ENCODE peak calls at places on chromosomes 16 and 17, in five cellular contexts. One of them, this sample, is unnamed.

GRCh38 chr16:1815461-1815860 is 11.2 kb downstream of the HAGH start:
- DNase-seq in mesenchymal stem cell: peak; percentile 79
- DNase-seq in mesendoderm: no peak
- DNase-seq in IMR-90: no peak
- DNase-seq in H9: no peak
- DNase-seq in this sample: no peak

GRCh38 chr17:74296548-74296936 is 22.5 kb downstream of the DNAI2 start:
- DNase-seq in mesenchymal stem cell: peak; percentile 28
- DNase-seq in mesendoderm: peak; percentile 94
- DNase-seq in IMR-90: peak; percentile 38
- DNase-seq in H9: peak; percentile 76
- DNase-seq in this sample: peak; percentile 47

GRCh38 chr17:35448214-35448898 is at the start of gene SLFN13:
- DNase-seq in mesenchymal stem cell: peak; percentile 24
- DNase-seq in H9: peak; percentile 94
- DNase-seq in mesendoderm: peak; percentile 97
- DNase-seq in IMR-90: peak; percentile 64
- DNase-seq in this sample: peak; percentile 58

GRCh38 chr16:74487634-74488495 is 66.6 kb upstream of the CLEC18B start:
- DNase-seq in mesenchymal stem cell: no peak
- DNase-seq in H9: no peak
- DNase-seq in IMR-90: no peak
- DNase-seq in mesendoderm: peak; percentile 41
- DNase-seq in this sample: no peak

GRCh38 chr17:76805319-76805718 is 62.9 kb upstream of the MGAT5B start:
- DNase-seq in mesenchymal stem cell: peak; percentile 20
- DNase-seq in H9: no peak
- DNase-seq in IMR-90: peak; percentile 34
- DNase-seq in mesendoderm: no peak
- DNase-seq in this sample: no peak

GRCh38 chr17:2946130-2946529 is 117.3 kb downstream of the OR1D5 start:
- DNase-seq in IMR-90: no peak
- DNase-seq in mesendoderm: no peak
- DNase-seq in mesenchymal stem cell: no peak
- DNase-seq in H9: no peak
- DNase-seq in this sample: no peak

GRCh38 chr16:17538942-17539341 is 68.2 kb upstream of the XYLT1 start:
- DNase-seq in mesendoderm: no peak
- DNase-seq in mesenchymal stem cell: no peak
- DNase-seq in H9: no peak
- DNase-seq in IMR-90: peak; percentile 72
- DNase-seq in this sample: no peak

GRCh38 chr17:28541439-28541838 is 11.0 kb downstream of the UNC119 start:
- DNase-seq in mesendoderm: no peak
- DNase-seq in mesenchymal stem cell: no peak
- DNase-seq in IMR-90: no peak
- DNase-seq in H9: no peak
- DNase-seq in this sample: no peak

GRCh38 chr17:40485851-40486512 is 15.4 kb downstream of the TNS4 start:
- DNase-seq in IMR-90: peak; percentile 100
- DNase-seq in H9: no peak
- DNase-seq in mesendoderm: peak; percentile 80
- DNase-seq in mesenchymal stem cell: peak; percentile 100
- DNase-seq in this sample: no peak

GRCh38 chr16:48450367-48450766 is 65.2 kb upstream of the SIAH1 start:
- DNase-seq in H9: no peak
- DNase-seq in mesenchymal stem cell: no peak
- DNase-seq in mesendoderm: no peak
- DNase-seq in IMR-90: peak; percentile 36
- DNase-seq in this sample: no peak

GRCh38 chr17:50511058-50511457 is 2.8 kb downstream of the MYCBPAP start:
- DNase-seq in mesenchymal stem cell: peak; percentile 82
- DNase-seq in IMR-90: peak; percentile 50
- DNase-seq in mesendoderm: peak; percentile 35
- DNase-seq in H9: no peak
- DNase-seq in this sample: no peak

GRCh38 chr16:65702707-65703402 is 581.0 kb upstream of the CDH11 start:
- DNase-seq in mesenchymal stem cell: no peak
- DNase-seq in mesendoderm: peak; percentile 32
- DNase-seq in IMR-90: no peak
- DNase-seq in H9: no peak
- DNase-seq in this sample: no peak

DNA sequence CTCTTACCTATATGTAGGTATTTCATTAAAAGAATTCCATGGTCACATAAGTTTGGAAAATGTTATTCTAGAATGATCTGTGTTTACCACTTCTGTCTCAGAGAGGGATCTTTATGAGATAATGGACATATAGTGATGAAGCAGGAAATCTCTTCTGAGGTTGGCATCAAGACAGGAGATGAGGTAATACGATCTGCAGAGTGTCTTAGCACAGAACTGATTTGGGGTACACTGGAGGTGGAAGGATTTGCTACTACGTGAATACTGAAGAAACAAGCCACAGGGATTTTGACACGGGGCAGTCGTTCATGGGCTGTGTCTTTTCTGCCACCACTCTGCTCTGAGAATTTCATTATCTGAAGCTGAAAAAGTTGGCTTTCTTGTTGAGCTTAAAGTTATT is 5.5 kb downstream of the CBFB start:
- DNase-seq in mesendoderm: no peak
- DNase-seq in mesenchymal stem cell: no peak
- DNase-seq in IMR-90: peak; percentile 66
- DNase-seq in H9: no peak
- DNase-seq in this sample: no peak
- H3K23ac ChIP-seq in mesendoderm: no peak overlapping the region
- H3K23ac ChIP-seq in mesenchymal stem cell: no peak overlapping the region
- H3K23ac ChIP-seq in IMR-90: peak overlapping the region; percentile 62
- H3K23ac ChIP-seq in H9: no peak overlapping the region
- H3K23ac ChIP-seq in this sample: no peak overlapping the region

GRCh38 chr16:85952197-85952596 is 53.2 kb downstream of the IRF8 start:
- DNase-seq in mesendoderm: no peak
- DNase-seq in mesenchymal stem cell: no peak
- DNase-seq in IMR-90: no peak
- DNase-seq in H9: no peak
- DNase-seq in this sample: no peak
- H2AK5ac ChIP-seq in mesendoderm: no peak overlapping the region
- H2AK5ac ChIP-seq in mesenchymal stem cell: no peak overlapping the region
- H2AK5ac ChIP-seq in IMR-90: no peak overlapping the region
- H2AK5ac ChIP-seq in H9: no peak overlapping the region
- H2AK5ac ChIP-seq in this sample: no peak overlapping the region

GRCh38 chr16:84514295-84514873 is 9.9 kb upstream of the MEAK7 start:
- DNase-seq in mesendoderm: no peak
- DNase-seq in mesenchymal stem cell: no peak
- DNase-seq in H9: no peak
- DNase-seq in IMR-90: no peak
- DNase-seq in this sample: no peak

GRCh38 chr16:84511180-84511800 is 6.8 kb upstream of the MEAK7 start:
- DNase-seq in mesendoderm: peak; percentile 89
- DNase-seq in H9: peak; percentile 84
- DNase-seq in IMR-90: peak; percentile 86
- DNase-seq in mesenchymal stem cell: peak; percentile 83
- DNase-seq in this sample: peak; percentile 81

GRCh38 chr16:84514874-84515835 is 10.7 kb upstream of the MEAK7 start:
- DNase-seq in IMR-90: no peak
- DNase-seq in mesenchymal stem cell: no peak
- DNase-seq in mesendoderm: no peak
- DNase-seq in H9: no peak
- DNase-seq in this sample: no peak

GRCh38 chr16:84511821-84512220 is 7.4 kb upstream of the MEAK7 start:
- DNase-seq in mesendoderm: no peak
- DNase-seq in mesenchymal stem cell: no peak
- DNase-seq in IMR-90: no peak
- DNase-seq in H9: no peak
- DNase-seq in this sample: no peak

DNA sequence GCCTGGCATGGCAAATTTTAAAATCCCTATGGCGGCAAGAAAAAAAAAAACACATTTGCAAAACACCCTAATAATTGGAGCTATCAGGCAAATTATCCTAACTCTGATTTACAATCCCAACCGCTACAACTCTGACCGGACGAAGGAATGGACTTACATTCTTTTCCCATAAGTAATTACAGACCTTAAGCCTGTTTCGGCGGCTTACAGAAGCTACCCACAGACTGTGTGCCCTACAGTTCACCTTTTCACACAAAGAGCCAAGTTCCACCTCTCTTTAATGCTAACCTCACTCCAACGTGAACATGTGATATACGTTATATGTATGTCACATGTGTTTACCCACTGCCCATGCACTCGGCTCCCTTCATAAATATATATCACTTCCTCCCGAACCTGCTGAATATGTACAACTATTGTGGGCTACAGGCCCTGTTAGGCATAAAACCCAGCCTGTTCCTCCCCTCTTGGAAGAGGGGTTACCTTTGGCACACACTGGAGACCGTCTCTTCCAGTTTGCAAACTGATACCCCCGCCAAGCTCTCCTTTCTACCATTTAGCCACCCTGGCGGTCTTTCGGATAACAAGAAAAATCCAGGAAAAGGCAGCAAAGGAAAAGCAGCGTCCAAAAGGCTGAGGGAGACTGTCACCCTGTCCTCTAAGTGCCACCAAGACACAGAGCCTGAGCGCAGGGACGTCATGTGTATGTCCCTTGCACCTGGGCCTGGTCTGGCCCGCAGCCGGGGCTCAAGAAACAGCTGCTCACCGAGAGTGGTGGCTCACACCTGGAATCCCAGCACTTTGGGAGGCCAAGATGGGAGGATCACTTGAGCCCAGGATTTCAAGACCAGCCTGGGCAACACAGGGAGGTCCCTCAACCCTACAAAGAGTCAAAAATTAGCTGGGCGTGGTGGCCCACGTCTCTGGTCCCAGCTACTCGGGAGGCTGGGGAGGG is 8.9 kb upstream of the MEAK7 start:
- DNase-seq in H9: no peak
- DNase-seq in mesendoderm: no peak
- DNase-seq in mesenchymal stem cell: peak; percentile 73
- DNase-seq in IMR-90: peak; percentile 80
- DNase-seq in this sample: no peak
- H2BK120ac ChIP-seq in H9: no peak overlapping the region
- H2BK120ac ChIP-seq in mesendoderm: no peak overlapping the region
- H2BK120ac ChIP-seq in mesenchymal stem cell: peak overlapping the region; percentile 35
- H2BK120ac ChIP-seq in IMR-90: peak overlapping the region; percentile 92
- H2BK120ac ChIP-seq in this sample: no peak overlapping the region

GRCh38 chr17:57515662-57516211 is 229.4 kb downstream of the CCDC182 start:
- DNase-seq in mesenchymal stem cell: no peak
- DNase-seq in H9: no peak
- DNase-seq in mesendoderm: no peak
- DNase-seq in IMR-90: no peak
- DNase-seq in this sample: no peak

GRCh38 chr17:57508706-57509105 is 236.4 kb downstream of the CCDC182 start:
- DNase-seq in mesenchymal stem cell: no peak
- DNase-seq in mesendoderm: no peak
- DNase-seq in H9: no peak
- DNase-seq in IMR-90: no peak
- DNase-seq in this sample: no peak

GRCh38 chr17:57511475-57512123 is 233.5 kb downstream of the CCDC182 start:
- DNase-seq in H9: no peak
- DNase-seq in mesenchymal stem cell: no peak
- DNase-seq in IMR-90: no peak
- DNase-seq in mesendoderm: no peak
- DNase-seq in this sample: no peak

GRCh38 chr17:57514614-57515013 is 230.5 kb downstream of the CCDC182 start:
- DNase-seq in mesendoderm: no peak
- DNase-seq in mesenchymal stem cell: no peak
- DNase-seq in H9: no peak
- DNase-seq in IMR-90: no peak
- DNase-seq in this sample: no peak

GRCh38 chr17:57512258-57512657 is 232.8 kb downstream of the CCDC182 start:
- DNase-seq in IMR-90: no peak
- DNase-seq in mesendoderm: no peak
- DNase-seq in H9: no peak
- DNase-seq in mesenchymal stem cell: no peak
- DNase-seq in this sample: no peak
- H3K23ac ChIP-seq in IMR-90: no peak overlapping the region
- H3K23ac ChIP-seq in mesendoderm: no peak overlapping the region
- H3K23ac ChIP-seq in H9: no peak overlapping the region
- H3K23ac ChIP-seq in mesenchymal stem cell: no peak overlapping the region
- H3K23ac ChIP-seq in this sample: no peak overlapping the region

GRCh38 chr16:83854420-83854819 is 44.5 kb upstream of the MLYCD start:
- DNase-seq in mesenchymal stem cell: no peak
- DNase-seq in IMR-90: no peak
- DNase-seq in H9: no peak
- DNase-seq in mesendoderm: no peak
- DNase-seq in this sample: no peak

GRCh38 chr16:83862661-83863060 is 36.3 kb upstream of the MLYCD start:
- DNase-seq in IMR-90: no peak
- DNase-seq in H9: no peak
- DNase-seq in mesendoderm: no peak
- DNase-seq in mesenchymal stem cell: no peak
- DNase-seq in this sample: no peak

GRCh38 chr16:83863682-83864081 is 35.2 kb upstream of the MLYCD start:
- DNase-seq in mesenchymal stem cell: no peak
- DNase-seq in H9: no peak
- DNase-seq in IMR-90: no peak
- DNase-seq in mesendoderm: no peak
- DNase-seq in this sample: no peak

GRCh38 chr16:83856846-83857245 is 42.1 kb upstream of the MLYCD start:
- DNase-seq in H9: no peak
- DNase-seq in mesenchymal stem cell: no peak
- DNase-seq in mesendoderm: no peak
- DNase-seq in IMR-90: no peak
- DNase-seq in this sample: no peak

GRCh38 chr16:83859265-83859664 is 39.6 kb upstream of the MLYCD start:
- DNase-seq in mesendoderm: no peak
- DNase-seq in H9: no peak
- DNase-seq in mesenchymal stem cell: no peak
- DNase-seq in IMR-90: no peak
- DNase-seq in this sample: no peak
- H2AK5ac ChIP-seq in mesendoderm: no peak overlapping the region
- H2AK5ac ChIP-seq in H9: no peak overlapping the region
- H2AK5ac ChIP-seq in mesenchymal stem cell: no peak overlapping the region
- H2AK5ac ChIP-seq in IMR-90: no peak overlapping the region
- H2AK5ac ChIP-seq in this sample: no peak overlapping the region

GRCh38 chr17:82230627-82231311 is 1.9 kb downstream of the SLC16A3 start:
- DNase-seq in H9: peak; percentile 86
- DNase-seq in IMR-90: peak; percentile 81
- DNase-seq in mesendoderm: peak; percentile 77
- DNase-seq in mesenchymal stem cell: peak; percentile 85
- DNase-seq in this sample: peak; percentile 74
- H2BK120ac ChIP-seq in H9: no peak overlapping the region
- H2BK120ac ChIP-seq in IMR-90: no peak overlapping the region
- H2BK120ac ChIP-seq in mesendoderm: no peak overlapping the region
- H2BK120ac ChIP-seq in mesenchymal stem cell: peak overlapping the region; percentile 88
- H2BK120ac ChIP-seq in this sample: no peak overlapping the region

GRCh38 chr17:45051060-45051719 is at the start of gene DCAKD:
- DNase-seq in mesendoderm: peak; percentile 99
- DNase-seq in H9: peak; percentile 98
- DNase-seq in mesenchymal stem cell: peak; percentile 96
- DNase-seq in IMR-90: peak; percentile 95
- DNase-seq in this sample: peak; percentile 95

GRCh38 chr17:45048795-45049563 is 2.5 kb downstream of the DCAKD start:
- DNase-seq in H9: no peak
- DNase-seq in mesendoderm: no peak
- DNase-seq in mesenchymal stem cell: no peak
- DNase-seq in IMR-90: no peak
- DNase-seq in this sample: no peak

GRCh38 chr17:45050680-45051059 is 762 bp downstream of the DCAKD start:
- DNase-seq in mesenchymal stem cell: peak; percentile 44
- DNase-seq in H9: no peak
- DNase-seq in mesendoderm: no peak
- DNase-seq in IMR-90: peak; percentile 28
- DNase-seq in this sample: no peak

GRCh38 chr17:45046536-45047125 is 4.8 kb downstream of the DCAKD start:
- DNase-seq in mesendoderm: no peak
- DNase-seq in mesenchymal stem cell: peak; percentile 51
- DNase-seq in IMR-90: peak; percentile 51
- DNase-seq in H9: no peak
- DNase-seq in this sample: no peak

GRCh38 chr17:45052052-45052772 is 780 bp upstream of the DCAKD start:
- DNase-seq in IMR-90: no peak
- DNase-seq in mesendoderm: peak; percentile 49
- DNase-seq in mesenchymal stem cell: peak; percentile 47
- DNase-seq in H9: peak; percentile 67
- DNase-seq in this sample: peak; percentile 39
- H3K23ac ChIP-seq in IMR-90: peak overlapping the region; percentile 100
- H3K23ac ChIP-seq in mesendoderm: no peak overlapping the region
- H3K23ac ChIP-seq in mesenchymal stem cell: no peak overlapping the region
- H3K23ac ChIP-seq in H9: no peak overlapping the region
- H3K23ac ChIP-seq in this sample: no peak overlapping the region

This sample was measured in neuronal stem cell.